ENCODE peak calls at places on chromosomes 1 and 21, in five cellular contexts. C, M, V, N and K are unnamed samples.
A peak's percentile ranks its signal among the peaks of the same experiment; 100 is the strongest.

GRCh38 chr1:94669213-94669612 is 127.7 kb upstream of the F3 start:
- DNase-seq in V (no peak), N (no peak), M (no peak), C (no peak), K (no peak)

GRCh38 chr1:232422901-232423300 is 207.0 kb downstream of the SIPA1L2 start:
- DNase-seq in M (no peak), C (no peak), V (no peak), N (no peak), K (no peak)

GRCh38 chr1:200445213-200445612 is 35.4 kb upstream of the ZNF281 start:
- DNase-seq in N (no peak), V (no peak), C (no peak), M (peak; percentile 24), K (no peak)

GRCh38 chr21:45613396-45613795 is 30.1 kb upstream of the PCBP3 start:
- DNase-seq in C (no peak), M (no peak), N (no peak), V (no peak), K (no peak)

GRCh38 chr1:8359617-8360481 is 41.9 kb downstream of the SLC45A1 start:
- DNase-seq in V (no peak), N (no peak), C (no peak), M (no peak), K (no peak)

GRCh38 chr1:56409112-56409691 is 170.2 kb downstream of the PLPP3 start:
- DNase-seq in N (peak; percentile 55), C (peak; percentile 46), V (no peak), M (no peak), K (no peak)

GRCh38 chr1:194196562-194196961 is 1010.1 kb upstream of the B3GALT2 start:
- DNase-seq in C (no peak), N (no peak), V (no peak), M (no peak), K (no peak)

GRCh38 chr1:2808831-2809605 is 7.5 kb upstream of the TTC34 start:
- DNase-seq in V (no peak), N (no peak), C (no peak), M (no peak), K (no peak)

GRCh38 chr1:115606305-115606704 is 35.5 kb upstream of the VANGL1 start:
- DNase-seq in N (no peak), V (no peak), C (no peak), M (no peak), K (no peak)

GRCh38 chr1:214455971-214456867 is 95.2 kb downstream of the PTPN14 start:
- DNase-seq in N (no peak), C (no peak), M (no peak), V (no peak), K (no peak)

GRCh38 chr1:56577859-56578663 is 1.3 kb downstream of the PLPP3 start:
- DNase-seq in M (no peak), V (no peak), C (peak; percentile 28), N (peak; percentile 60), K (peak; percentile 77)

GRCh38 chr1:41936107-41936506 is 17.4 kb upstream of the HIVEP3 start:
- DNase-seq in N (no peak), C (no peak), M (peak; percentile 55), V (no peak), K (no peak)

GRCh38 chr21:45985471-45986315 is 4.1 kb downstream of the COL6A1 start:
- DNase-seq in V (no peak), N (no peak), M (no peak), C (no peak), K (peak; percentile 20)

GRCh38 chr1:210364479-210364878 is 35.8 kb downstream of the HHAT start:
- DNase-seq in M (no peak), C (no peak), N (no peak), V (no peak), K (no peak)